ENCODE peak calls at places on chromosomes 3 and 15, in four cellular contexts. One of them, this sample, is unnamed.

GRCh38 chr15:66524801-66525200 is 19.7 kb downstream of the ZWILCH start:
- DNase-seq in lower lobe of right lung: no peak
- DNase-seq in T47D: no peak
- DNase-seq in RWPE2: no peak
- DNase-seq in this sample: no peak

GRCh38 chr15:74709011-74709410 is 13.2 kb upstream of the EDC3 start:
- DNase-seq in RWPE2: no peak
- DNase-seq in lower lobe of right lung: no peak
- DNase-seq in T47D: no peak
- DNase-seq in this sample: peak

GRCh38 chr3:76570436-76571057 is 469.4 kb upstream of the ROBO2 start:
- DNase-seq in lower lobe of right lung: no peak
- DNase-seq in T47D: peak
- DNase-seq in RWPE2: no peak
- DNase-seq in this sample: no peak

GRCh38 chr15:68578960-68579935 is at the start of gene CORO2B:
- DNase-seq in RWPE2: no peak
- DNase-seq in lower lobe of right lung: no peak
- DNase-seq in T47D: no peak
- DNase-seq in this sample: no peak

GRCh38 chr15:31216210-31216911 is 110.3 kb upstream of the KLF13 start:
- DNase-seq in T47D: no peak
- DNase-seq in lower lobe of right lung: peak
- DNase-seq in RWPE2: peak
- DNase-seq in this sample: no peak

GRCh38 chr15:41928637-41929620 is 35.1 kb upstream of the SPTBN5 start:
- DNase-seq in RWPE2: no peak
- DNase-seq in lower lobe of right lung: peak
- DNase-seq in T47D: peak
- DNase-seq in this sample: no peak

GRCh38 chr3:102441832-102442231 is 7.0 kb downstream of the ZPLD1 start:
- DNase-seq in lower lobe of right lung: no peak
- DNase-seq in T47D: no peak
- DNase-seq in RWPE2: no peak
- DNase-seq in this sample: no peak

GRCh38 chr15:42166225-42166940 is 9.9 kb upstream of the PLA2G4F start:
- DNase-seq in T47D: no peak
- DNase-seq in lower lobe of right lung: no peak
- DNase-seq in RWPE2: no peak
- DNase-seq in this sample: no peak

GRCh38 chr3:129793947-129794318 is 99.6 kb downstream of the TMCC1 start:
- DNase-seq in T47D: no peak
- DNase-seq in lower lobe of right lung: no peak
- DNase-seq in RWPE2: no peak
- DNase-seq in this sample: no peak

GRCh38 chr3:16168211-16168610 is 6.3 kb upstream of the GALNT15 start:
- DNase-seq in lower lobe of right lung: no peak
- DNase-seq in T47D: no peak
- DNase-seq in RWPE2: no peak
- DNase-seq in this sample: no peak

GRCh38 chr3:62600033-62600432 is 226.7 kb upstream of the FEZF2 start:
- DNase-seq in lower lobe of right lung: no peak
- DNase-seq in T47D: no peak
- DNase-seq in RWPE2: no peak
- DNase-seq in this sample: no peak

GRCh38 chr3:14170569-14171159 is 7.7 kb downstream of the XPC start:
- DNase-seq in lower lobe of right lung: no peak
- DNase-seq in RWPE2: no peak
- DNase-seq in T47D: no peak
- DNase-seq in this sample: peak

GRCh38 chr15:97984157-97984556 is 23.7 kb downstream of the ARRDC4 start:
- DNase-seq in T47D: no peak
- DNase-seq in RWPE2: no peak
- DNase-seq in lower lobe of right lung: no peak
- DNase-seq in this sample: no peak

GRCh38 chr3:71759401-71759800 is 5.7 kb downstream of the GPR27 start:
- DNase-seq in T47D: no peak
- DNase-seq in RWPE2: no peak
- DNase-seq in lower lobe of right lung: no peak
- DNase-seq in this sample: no peak

GRCh38 chr3:46546896-46547440 is 19.1 kb downstream of the LRRC2 start:
- DNase-seq in RWPE2: no peak
- DNase-seq in lower lobe of right lung: no peak
- DNase-seq in T47D: no peak
- DNase-seq in this sample: no peak

GRCh38 chr15:46131876-46132275 is 497.0 kb downstream of the SQOR start:
- DNase-seq in T47D: no peak
- DNase-seq in lower lobe of right lung: no peak
- DNase-seq in RWPE2: peak
- DNase-seq in this sample: no peak

GRCh38 chr15:92069308-92070244 is 216.1 kb downstream of the SLCO3A1 start:
- DNase-seq in lower lobe of right lung: no peak
- DNase-seq in RWPE2: peak
- DNase-seq in T47D: no peak
- DNase-seq in this sample: peak

GRCh38 chr15:42275780-42276395 is 2.7 kb upstream of the TMEM87A start:
- DNase-seq in lower lobe of right lung: no peak
- DNase-seq in RWPE2: no peak
- DNase-seq in T47D: no peak
- DNase-seq in this sample: no peak

GRCh38 chr3:32226875-32227500 is 11.5 kb upstream of the CMTM8 start:
- DNase-seq in T47D: no peak
- DNase-seq in lower lobe of right lung: no peak
- DNase-seq in RWPE2: no peak
- DNase-seq in this sample: peak

GRCh38 chr15:61755461-61755860 is 304.8 kb downstream of the VPS13C start:
- DNase-seq in T47D: no peak
- DNase-seq in RWPE2: no peak
- DNase-seq in lower lobe of right lung: no peak
- DNase-seq in this sample: no peak

GRCh38 chr3:174495928-174496327 is 363.2 kb upstream of the NAALADL2 start:
- DNase-seq in lower lobe of right lung: no peak
- DNase-seq in T47D: no peak
- DNase-seq in RWPE2: no peak
- DNase-seq in this sample: no peak

GRCh38 chr15:60534051-60534450 is 55.1 kb upstream of the ICE2 start:
- DNase-seq in T47D: no peak
- DNase-seq in RWPE2: no peak
- DNase-seq in lower lobe of right lung: no peak
- DNase-seq in this sample: no peak

GRCh38 chr3:149638401-149639092 is 19.3 kb downstream of the WWTR1 start:
- DNase-seq in T47D: no peak
- DNase-seq in lower lobe of right lung: no peak
- DNase-seq in RWPE2: no peak
- DNase-seq in this sample: no peak

GRCh38 chr15:49188933-49189332 is 18.9 kb downstream of the GALK2 start:
- DNase-seq in lower lobe of right lung: no peak
- DNase-seq in T47D: no peak
- DNase-seq in RWPE2: no peak
- DNase-seq in this sample: no peak

GRCh38 chr15:49832421-49832980 is 211.7 kb downstream of the DTWD1 start:
- DNase-seq in T47D: peak
- DNase-seq in RWPE2: no peak
- DNase-seq in lower lobe of right lung: no peak
- DNase-seq in this sample: no peak

GRCh38 chr15:75891895-75892294 is 11.8 kb upstream of the FBXO22 start:
- DNase-seq in lower lobe of right lung: no peak
- DNase-seq in T47D: no peak
- DNase-seq in RWPE2: no peak
- DNase-seq in this sample: peak

GRCh38 chr3:122793568-122794416 is at the start of gene HSPBAP1:
- DNase-seq in T47D: peak
- DNase-seq in RWPE2: peak
- DNase-seq in lower lobe of right lung: peak
- DNase-seq in this sample: peak

This sample was measured in AG09309.